ENCODE peak calls at places on chromosomes 12 and 14, in nine cellular contexts. J is suprapubic skin, H is breast epithelium, P is GM23338, K is H1, G is esophagus muscularis mucosa, I is stomach, O is transverse colon, Z is HCT116. D is an unnamed sample.

GRCh38 chr14:95233702-95234241 is 76.4 kb upstream of the DICER1 start:
- DNase-seq in P (no peak), G (no peak), H (no peak), O (peak), J (no peak), I (no peak), K (no peak), Z (no peak), D (no peak)

GRCh38 chr12:44379827-44380226 is 496.3 kb downstream of the NELL2 start:
- DNase-seq in K (no peak), H (no peak), Z (no peak), P (peak), J (no peak), G (no peak), I (no peak), O (no peak), D (no peak)

GRCh38 chr12:53624956-53625355 is 1.2 kb downstream of the ATF7 start:
- DNase-seq in J (no peak), H (no peak), P (no peak), I (no peak), G (peak), K (no peak), Z (no peak), O (no peak), D (no peak)

GRCh38 chr12:62530596-62530995 is 64.0 kb downstream of the MON2 start:
- DNase-seq in G (no peak), O (no peak), K (no peak), J (no peak), H (no peak), I (no peak), P (no peak), Z (no peak), D (no peak)

GRCh38 chr14:55572578-55572977 is 7.4 kb upstream of the KTN1 start:
- DNase-seq in J (no peak), H (no peak), K (no peak), P (no peak), Z (no peak), O (no peak), I (peak), G (no peak), D (no peak)

GRCh38 chr12:57236925-57237652 is 7.6 kb downstream of the SHMT2 start:
- DNase-seq in K (no peak), J (no peak), P (no peak), G (no peak), I (no peak), Z (no peak), H (no peak), O (no peak), D (no peak)

GRCh38 chr12:100225491-100225890 is 24.9 kb downstream of the ACTR6 start:
- DNase-seq in K (no peak), O (no peak), P (no peak), Z (no peak), I (no peak), J (no peak), H (no peak), G (no peak), D (no peak)

GRCh38 chr12:88298761-88299242 is 156.7 kb downstream of the TMTC3 start:
- DNase-seq in P (peak), I (peak), H (no peak), O (no peak), G (no peak), Z (peak), K (no peak), J (no peak), D (no peak)

GRCh38 chr12:88451254-88451653 is 129.0 kb downstream of the KITLG start:
- DNase-seq in K (no peak), G (no peak), P (no peak), Z (no peak), O (no peak), I (no peak), H (no peak), J (no peak), D (no peak)

DNA sequence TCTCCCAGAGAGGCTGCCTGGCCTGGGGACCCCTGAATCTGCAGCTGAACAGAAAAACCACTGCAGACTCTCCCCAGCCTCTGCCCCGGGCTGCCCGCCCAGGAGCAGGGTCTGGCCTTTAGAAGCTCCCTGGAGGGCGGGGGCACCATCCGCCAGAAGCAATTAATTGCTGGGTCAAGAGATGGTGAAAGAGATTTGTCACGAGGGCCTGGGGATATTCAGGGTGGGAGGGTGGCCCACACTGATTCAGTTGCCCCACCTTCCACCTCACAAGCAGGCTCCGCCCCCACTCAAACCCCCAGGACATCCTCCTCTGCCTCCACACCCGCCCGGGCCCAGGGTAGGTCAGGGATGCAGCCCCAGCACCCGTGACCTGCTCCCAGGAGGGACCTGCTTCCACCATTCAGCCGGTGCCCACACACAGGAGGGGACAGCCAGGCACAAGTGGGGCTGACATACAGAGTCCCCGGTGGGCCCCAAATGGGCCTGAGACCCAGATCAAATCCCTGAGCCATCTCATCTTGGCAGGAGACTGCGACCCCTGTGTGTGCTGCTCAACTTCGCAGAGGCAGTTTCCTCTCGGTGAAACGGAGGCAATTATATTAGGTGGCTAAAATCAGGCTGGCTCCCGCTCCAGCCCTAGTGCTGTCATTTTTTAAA is 23.0 kb downstream of the NCOR2 start:
- DNase-seq in Z (no peak), H (no peak), G (no peak), J (peak), P (no peak), O (no peak), I (no peak), K (no peak), D (no peak)
- H3K27ac ChIP-seq in Z (no peak), H (peak), G (peak), J (no peak), P (peak), O (no peak), I (no peak), K (peak), D (no peak)

GRCh38 chr12:68364893-68365725 is 32.9 kb upstream of the MDM1 start:
- DNase-seq in J (peak), I (peak), K (peak), P (peak), Z (peak), H (peak), G (peak), O (peak), D (peak)
- TF ChIP-seq POLR2AphosphoS5 in J (no peak), I (peak), K (peak), P (no peak), Z (peak), H (peak), G (peak), O (peak), D (peak)

GRCh38 chr12:107844312-107844921 is 69.9 kb downstream of the ASCL4 start:
- DNase-seq in H (no peak), G (no peak), Z (no peak), K (peak), O (no peak), I (peak), P (peak), J (no peak), D (no peak)
- TF ChIP-seq CTCF in H (no peak), G (no peak), Z (no peak), K (no peak), O (no peak), I (no peak), P (no peak), J (no peak), D (no peak)

GRCh38 chr14:74907744-74908143 is 15.3 kb downstream of the RPS6KL1 start:
- DNase-seq in Z (no peak), K (no peak), P (no peak), O (no peak), H (no peak), J (no peak), G (no peak), I (no peak), D (no peak)
- H3K27ac ChIP-seq in Z (no peak), K (no peak), P (no peak), O (no peak), H (no peak), J (no peak), G (no peak), I (no peak), D (no peak)

GRCh38 chr12:49088932-49089330 is 5.7 kb downstream of the DHH start:
- DNase-seq in H (no peak), P (no peak), I (no peak), G (no peak), O (no peak), J (no peak), Z (no peak), K (peak), D (no peak)

GRCh38 chr12:49091056-49091835 is 3.4 kb downstream of the DHH start:
- DNase-seq in I (no peak), Z (no peak), K (peak), G (no peak), O (no peak), J (no peak), P (peak), H (no peak), D (no peak)

GRCh38 chr12:49086116-49086515 is 8.5 kb downstream of the DHH start:
- DNase-seq in K (no peak), I (no peak), Z (no peak), J (no peak), P (no peak), O (no peak), H (no peak), G (no peak), D (no peak)

GRCh38 chr12:49089831-49090773 is 4.5 kb downstream of the DHH start:
- DNase-seq in G (no peak), O (no peak), K (peak), Z (no peak), P (peak), H (no peak), I (peak), J (no peak), D (no peak)

DNA sequence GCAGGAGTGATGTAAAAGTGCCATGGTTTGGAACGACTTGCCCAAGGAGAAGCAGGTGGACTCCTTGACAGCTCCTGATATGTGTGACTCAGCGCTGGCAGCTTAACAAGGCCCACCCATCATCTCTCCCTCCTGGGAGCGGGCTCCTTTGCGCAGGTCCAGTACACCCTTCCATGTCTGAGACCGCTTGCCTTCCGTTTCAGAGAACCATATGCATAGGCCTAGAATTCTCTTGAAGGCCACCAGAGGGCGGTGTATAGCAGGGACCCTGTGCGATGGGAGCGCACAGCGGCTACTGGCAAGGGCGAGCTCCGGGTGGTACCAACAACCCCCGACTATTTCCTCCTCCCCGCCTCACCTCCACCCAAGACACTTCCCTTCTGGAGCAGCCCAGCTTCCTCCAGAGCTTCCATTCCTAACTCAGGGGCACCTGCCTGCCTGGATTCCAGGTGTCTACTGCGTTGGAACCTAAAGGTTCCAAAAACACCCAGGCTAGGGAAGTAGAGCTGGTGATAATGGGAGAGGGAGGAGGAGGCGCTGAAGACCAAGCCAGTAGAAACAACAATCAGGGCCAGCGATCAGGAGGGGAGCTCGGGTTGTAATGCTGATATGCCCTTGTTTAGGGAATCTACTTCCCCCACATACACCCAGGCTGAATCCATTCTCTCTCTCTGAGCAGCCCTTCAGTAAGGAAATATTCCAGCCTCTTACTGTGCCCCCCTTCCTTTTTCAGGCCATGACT is 6.2 kb downstream of the DHH start:
- DNase-seq in G (no peak), P (peak), O (peak), K (peak), Z (peak), I (peak), J (peak), H (no peak), D (peak)
- TF ChIP-seq POLR2AphosphoS5 in G (peak), P (no peak), O (no peak), K (no peak), Z (peak), I (no peak), J (no peak), H (no peak), D (no peak)

DNA sequence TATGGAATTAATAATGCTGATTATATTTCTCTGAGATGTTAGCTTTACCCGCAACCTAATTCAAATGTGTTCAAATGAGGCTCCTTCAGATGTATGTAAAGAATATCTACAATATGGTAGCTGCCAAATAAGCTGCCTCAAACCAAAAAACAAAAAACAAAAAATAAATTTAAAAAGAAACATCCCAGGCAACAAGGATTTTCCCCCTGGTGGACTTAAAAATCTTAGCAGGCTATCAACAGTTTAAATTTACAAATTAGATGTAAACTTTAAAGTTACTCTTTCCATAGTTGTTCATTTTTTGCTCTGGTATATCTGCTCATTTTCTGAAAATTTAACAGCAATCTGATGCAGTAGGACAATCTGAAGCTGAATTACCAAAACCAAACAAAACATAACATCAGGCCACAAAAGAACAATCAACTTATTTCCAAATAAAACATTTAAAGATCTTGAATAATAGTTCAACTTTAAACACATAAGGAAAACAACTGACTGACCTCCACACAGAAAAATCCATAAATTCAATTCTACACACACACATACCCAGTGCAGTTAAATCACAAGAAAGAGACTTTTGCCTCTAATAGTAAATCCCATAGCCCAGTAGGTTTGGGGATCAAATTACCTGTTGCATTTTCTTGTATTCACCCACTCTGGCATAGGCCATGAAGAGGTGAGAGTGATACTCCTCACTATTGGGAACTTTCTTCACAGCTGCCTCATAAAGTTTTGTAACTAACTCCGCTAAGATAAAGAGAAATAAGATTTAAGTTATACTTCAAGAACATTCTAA is 21.3 kb downstream of the NAA25 start:
- DNase-seq in G (no peak), P (peak), O (no peak), H (no peak), K (no peak), I (no peak), Z (no peak), J (no peak), D (no peak)
- TF ChIP-seq CTCF in G (no peak), P (no peak), O (peak), H (no peak), K (no peak), I (no peak), Z (peak), J (no peak), D (no peak)

DNA sequence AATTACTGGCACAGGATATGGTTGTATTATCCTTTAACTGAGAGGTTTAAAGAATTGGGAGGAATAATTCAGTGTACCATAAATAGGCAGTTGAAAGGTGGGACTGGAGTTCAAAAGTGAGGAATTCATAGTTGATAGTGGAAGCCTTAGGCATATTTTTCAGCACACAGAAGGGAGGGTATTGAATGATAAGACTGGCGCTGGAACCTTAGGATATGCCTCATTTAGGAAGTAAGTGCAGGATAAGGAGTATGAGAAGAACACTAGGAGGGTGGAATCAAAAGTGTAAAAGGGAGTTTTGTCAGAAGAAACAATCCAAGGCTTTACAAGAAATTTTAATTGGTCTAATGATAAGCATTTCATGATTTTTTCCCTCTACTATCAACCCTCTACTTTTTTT is 398.9 kb downstream of the C12orf75 start:
- DNase-seq in P (no peak), I (no peak), K (no peak), H (no peak), Z (no peak), J (no peak), G (no peak), O (no peak), D (no peak)
- H3K27ac ChIP-seq in P (no peak), I (no peak), K (no peak), H (no peak), Z (no peak), J (no peak), G (no peak), O (no peak), D (no peak)

GRCh38 chr12:46775796-46776195 is 50.0 kb downstream of the SLC38A4 start:
- DNase-seq in Z (no peak), G (no peak), O (no peak), P (no peak), K (no peak), I (no peak), J (no peak), H (no peak), D (no peak)

GRCh38 chr12:46770501-46771183 is 55.2 kb downstream of the SLC38A4 start:
- DNase-seq in H (no peak), I (no peak), O (no peak), P (peak), Z (no peak), G (no peak), J (no peak), K (no peak), D (no peak)

GRCh38 chr12:46774011-46774633 is 51.7 kb downstream of the SLC38A4 start:
- DNase-seq in G (no peak), I (no peak), O (no peak), Z (no peak), H (no peak), J (no peak), P (no peak), K (no peak), D (no peak)

GRCh38 chr12:46773537-46773936 is 52.3 kb downstream of the SLC38A4 start:
- DNase-seq in P (no peak), K (no peak), H (no peak), Z (no peak), I (no peak), G (no peak), J (no peak), O (no peak), D (no peak)

DNA sequence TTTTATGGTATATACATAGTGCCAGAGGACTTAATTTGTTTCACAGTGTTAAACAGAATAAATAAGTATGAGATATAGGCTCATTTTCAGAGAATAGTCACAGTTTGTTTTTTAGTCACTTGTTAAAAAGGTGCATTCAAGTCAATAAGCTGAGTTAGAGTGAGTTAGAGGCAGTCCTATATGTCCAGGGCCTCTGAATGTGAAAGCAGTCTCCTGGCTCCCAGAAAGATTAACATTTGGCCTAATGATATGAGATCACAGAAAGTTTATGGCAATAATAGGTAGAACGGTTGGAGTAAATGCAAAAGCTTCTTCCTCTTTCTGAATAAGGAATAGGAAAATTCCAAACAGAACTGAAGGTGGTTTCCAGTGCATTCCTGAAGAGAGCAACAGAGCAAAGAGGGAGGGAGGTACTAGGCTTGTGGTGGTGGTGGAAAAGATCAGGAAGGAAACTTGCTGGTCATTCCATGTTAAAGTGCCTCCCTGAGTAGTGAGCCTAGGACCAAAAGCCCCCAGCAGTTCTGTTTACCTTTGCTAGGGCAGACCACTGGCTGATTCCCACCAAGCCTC is 54.4 kb downstream of the SLC38A4 start:
- DNase-seq in Z (no peak), G (no peak), H (no peak), I (no peak), P (peak), O (no peak), K (no peak), J (no peak), D (no peak)
- TF ChIP-seq POLR2AphosphoS5 in Z (no peak), G (no peak), H (no peak), I (no peak), P (no peak), O (no peak), K (no peak), J (no peak), D (no peak)